ENCODE peak calls at places on chromosomes 4 and X, in seven cellular contexts. S, A, C, B, P, R and Y are unnamed samples.

GRCh38 chr4:174522183-174523002 is at the start of gene HPGD:
- DNase-seq in S (peak; percentile 73), A (peak; percentile 46), C (peak; percentile 13), B (no peak), P (no peak), R (peak; percentile 78), Y (no peak)

GRCh38 chr4:158869001-158869400 is 100.2 kb downstream of the FNIP2 start:
- DNase-seq in S (no peak), A (no peak), C (no peak), B (no peak), P (no peak), R (no peak), Y (no peak)

GRCh38 chr4:185903205-185903604 is 91.2 kb upstream of the SORBS2 start:
- DNase-seq in S (no peak), A (no peak), C (no peak), B (no peak), P (no peak), R (no peak), Y (peak; percentile 75)

GRCh38 chr4:5710962-5711478 is at the start of gene EVC:
- DNase-seq in S (peak; percentile 71), A (peak; percentile 90), C (peak; percentile 81), B (peak; percentile 74), P (no peak), R (peak; percentile 68), Y (peak; percentile 42)

GRCh38 chr4:86338989-86339388 is 20.9 kb downstream of the MAPK10 start:
- DNase-seq in S (no peak), A (peak; percentile 95), C (peak; percentile 95), B (peak; percentile 95), P (peak; percentile 80), R (no peak), Y (peak; percentile 91)

GRCh38 chr4:29578329-29578728 is 1141.8 kb upstream of the PCDH7 start:
- DNase-seq in S (no peak), A (no peak), C (no peak), B (no peak), P (no peak), R (no peak), Y (no peak)

GRCh38 chr4:37601527-37601926 is 84.6 kb downstream of the RELL1 start:
- DNase-seq in S (no peak), A (peak; percentile 74), C (peak; percentile 71), B (peak; percentile 56), P (peak; percentile 88), R (peak; percentile 65), Y (peak; percentile 49)

GRCh38 chrX:139203681-139204575 is 326.6 kb upstream of the F9 start:
- DNase-seq in S (peak; percentile 13), A (peak; percentile 59), C (peak; percentile 37), B (no peak), P (no peak), R (no peak), Y (peak; percentile 1)

GRCh38 chr4:119314356-119314755 is 7.6 kb downstream of the FABP2 start:
- DNase-seq in S (peak; percentile 83), A (peak; percentile 70), C (peak; percentile 37), B (peak; percentile 59), P (no peak), R (no peak), Y (no peak)

GRCh38 chr4:131257241-131257640 is 1891.9 kb upstream of the PCDH10 start:
- DNase-seq in S (no peak), A (no peak), C (no peak), B (no peak), P (no peak), R (no peak), Y (no peak)

GRCh38 chr4:89572224-89572858 is 264.6 kb downstream of the SNCA start:
- DNase-seq in S (peak; percentile 10), A (no peak), C (peak; percentile 2), B (no peak), P (no peak), R (no peak), Y (no peak)

GRCh38 chrX:7815166-7815565 is 27.8 kb upstream of the VCX start:
- DNase-seq in S (no peak), A (no peak), C (no peak), B (no peak), P (no peak), R (no peak), Y (no peak)

GRCh38 chr4:119735136-119735770 is 106.6 kb upstream of the PDE5A start:
- DNase-seq in S (no peak), A (peak; percentile 86), C (peak; percentile 99), B (peak; percentile 99), P (peak; percentile 78), R (no peak), Y (peak; percentile 43)

GRCh38 chrX:15849555-15849954 is 5.1 kb downstream of the AP1S2 start:
- DNase-seq in S (peak; percentile 39), A (peak; percentile 23), C (no peak), B (no peak), P (no peak), R (no peak), Y (no peak)

GRCh38 chrX:119948381-119948780 is 4.8 kb upstream of the NKAP start:
- DNase-seq in S (peak; percentile 13), A (no peak), C (no peak), B (no peak), P (no peak), R (no peak), Y (no peak)

GRCh38 chr4:137307806-137308205 is 224.5 kb downstream of the PCDH18 start:
- DNase-seq in S (no peak), A (peak; percentile 76), C (peak; percentile 84), B (peak; percentile 82), P (no peak), R (peak; percentile 19), Y (no peak)

GRCh38 chrX:69109706-69110635 is 55.3 kb downstream of the PJA1 start:
- DNase-seq in S (no peak), A (peak; percentile 76), C (peak; percentile 59), B (peak; percentile 73), P (peak; percentile 93), R (no peak), Y (peak; percentile 78)

GRCh38 chr4:39638358-39639239 is at the start of gene SMIM14:
- DNase-seq in S (peak; percentile 97), A (peak; percentile 100), C (peak; percentile 99), B (peak; percentile 98), P (peak; percentile 90), R (peak; percentile 98), Y (peak; percentile 87)

GRCh38 chr4:72031868-72032619 is at the start of gene NPFFR2:
- DNase-seq in S (peak; percentile 76), A (no peak), C (peak; percentile 71), B (no peak), P (no peak), R (no peak), Y (no peak)

GRCh38 chr4:144659493-144659892 is 13.5 kb downstream of the HHIP start:
- DNase-seq in S (no peak), A (no peak), C (no peak), B (no peak), P (no peak), R (no peak), Y (no peak)

GRCh38 chr4:71553605-71554004 is 214.8 kb downstream of the SLC4A4 start:
- DNase-seq in S (peak; percentile 56), A (peak; percentile 71), C (peak; percentile 41), B (peak; percentile 64), P (no peak), R (no peak), Y (no peak)

GRCh38 chrX:86369847-86370630 is 221.8 kb downstream of the DACH2 start:
- DNase-seq in S (no peak), A (no peak), C (no peak), B (peak; percentile 0), P (no peak), R (no peak), Y (no peak)

GRCh38 chrX:129097668-129098067 is 425.6 kb downstream of the SMARCA1 start:
- DNase-seq in S (no peak), A (no peak), C (no peak), B (no peak), P (no peak), R (no peak), Y (no peak)

GRCh38 chr4:105683038-105683437 is 25.5 kb downstream of the INTS12 start:
- DNase-seq in S (no peak), A (no peak), C (no peak), B (no peak), P (peak; percentile 85), R (peak; percentile 77), Y (peak; percentile 5)

GRCh38 chr4:47838445-47838844 is 578 bp upstream of the CORIN start:
- DNase-seq in S (peak; percentile 61), A (peak; percentile 16), C (no peak), B (no peak), P (no peak), R (no peak), Y (no peak)

GRCh38 chr4:74734995-74735394 is 59.3 kb downstream of the BTC start:
- DNase-seq in S (no peak), A (no peak), C (no peak), B (no peak), P (no peak), R (no peak), Y (no peak)

GRCh38 chrX:154351183-154352011 is 23.0 kb downstream of the FLNA start:
- DNase-seq in S (no peak), A (no peak), C (no peak), B (no peak), P (no peak), R (no peak), Y (no peak)

GRCh38 chrX:105552395-105552794 is 269.9 kb upstream of the NRK start:
- DNase-seq in S (no peak), A (no peak), C (peak; percentile 70), B (no peak), P (peak; percentile 45), R (no peak), Y (peak; percentile 87)

GRCh38 chr4:3077796-3078195 is 3.3 kb downstream of the HTT start:
- DNase-seq in S (no peak), A (no peak), C (no peak), B (no peak), P (no peak), R (no peak), Y (no peak)

GRCh38 chrX:147738260-147738659 is 173.5 kb upstream of the FMR1 start:
- DNase-seq in S (no peak), A (no peak), C (no peak), B (no peak), P (no peak), R (no peak), Y (no peak)
- H3K4me1 ChIP-seq in S (peaks cover 6% of the 10 kb centered on the region), A (no peaks in the 10 kb centered on the region), C (no peaks in the 10 kb centered on the region), B (no peaks in the 10 kb centered on the region), P (no peaks in the 10 kb centered on the region), R (no peaks in the 10 kb centered on the region), Y (no peaks in the 10 kb centered on the region)

GRCh38 chr4:188941524-188942109 is 802.4 kb downstream of the TRIML1 start:
- DNase-seq in S (no peak), A (peak; percentile 82), C (peak; percentile 99), B (peak; percentile 100), P (peak; percentile 47), R (no peak), Y (peak; percentile 99)

GRCh38 chr4:188942606-188943005 is 803.4 kb downstream of the TRIML1 start:
- DNase-seq in S (no peak), A (no peak), C (no peak), B (peak; percentile 21), P (no peak), R (no peak), Y (no peak)
- H3K27ac ChIP-seq in S (no peak overlapping the region), A (peak overlapping the region; percentile 49), C (peak overlapping the region; percentile 78), B (peak overlapping the region; percentile 98), P (peak overlapping the region; percentile 53), R (no peak overlapping the region), Y (peak overlapping the region; percentile 87)

GRCh38 chr4:1310031-1310795 is 20.5 kb downstream of the MAEA start:
- DNase-seq in S (no peak), A (no peak), C (no peak), B (peak; percentile 16), P (no peak), R (no peak), Y (no peak)
- H3K4me1 ChIP-seq in S (peaks cover 8% of the 10 kb centered on the region), A (peaks cover 10% of the 10 kb centered on the region), C (peaks cover 10% of the 10 kb centered on the region), B (peaks cover 14% of the 10 kb centered on the region), P (no peaks in the 10 kb centered on the region), R (peaks cover 6% of the 10 kb centered on the region), Y (peaks cover 24% of the 10 kb centered on the region)

GRCh38 chr4:168569066-168569908 is 72.4 kb downstream of the PALLD start:
- DNase-seq in S (no peak), A (peak; percentile 68), C (peak; percentile 67), B (no peak), P (no peak), R (peak; percentile 57), Y (peak; percentile 62)
- H3K27ac ChIP-seq in S (no peak overlapping the region), A (peak overlapping the region; percentile 23), C (no peak overlapping the region), B (no peak overlapping the region), P (no peak overlapping the region), R (peak overlapping the region; percentile 11), Y (no peak overlapping the region)